ENCODE peak calls at places on chromosomes 5 and 9, in nine cellular contexts. One of them, this sample, is unnamed.

GRCh38 chr9:93230185-93230584 is 46.2 kb downstream of the WNK2 start:
- DNase-seq in astrocyte of the cerebellum: no peak
- DNase-seq in suprapubic skin: no peak
- DNase-seq in foreskin fibroblast: no peak
- DNase-seq in AG09319: no peak
- DNase-seq in left ventricle myocardium inferior: no peak
- DNase-seq in WTC11: no peak
- DNase-seq in lower lobe of right lung: no peak
- DNase-seq in mesothelial cell of epicardium: no peak
- DNase-seq in this sample: no peak

GRCh38 chr9:8769153-8769552 is 969.6 kb upstream of the DMAC1 start:
- DNase-seq in foreskin fibroblast: no peak
- DNase-seq in astrocyte of the cerebellum: no peak
- DNase-seq in AG09319: no peak
- DNase-seq in WTC11: no peak
- DNase-seq in mesothelial cell of epicardium: no peak
- DNase-seq in suprapubic skin: no peak
- DNase-seq in left ventricle myocardium inferior: no peak
- DNase-seq in lower lobe of right lung: no peak
- DNase-seq in this sample: no peak

GRCh38 chr9:82363666-82364065 is 375.1 kb downstream of the SPATA31D1 start:
- DNase-seq in left ventricle myocardium inferior: no peak
- DNase-seq in suprapubic skin: no peak
- DNase-seq in AG09319: no peak
- DNase-seq in astrocyte of the cerebellum: no peak
- DNase-seq in lower lobe of right lung: no peak
- DNase-seq in WTC11: no peak
- DNase-seq in mesothelial cell of epicardium: no peak
- DNase-seq in foreskin fibroblast: no peak
- DNase-seq in this sample: no peak

GRCh38 chr5:167608708-167609272 is 682.7 kb upstream of the WWC1 start:
- DNase-seq in mesothelial cell of epicardium: no peak
- DNase-seq in left ventricle myocardium inferior: no peak
- DNase-seq in astrocyte of the cerebellum: no peak
- DNase-seq in lower lobe of right lung: no peak
- DNase-seq in WTC11: no peak
- DNase-seq in AG09319: no peak
- DNase-seq in suprapubic skin: no peak
- DNase-seq in foreskin fibroblast: no peak
- DNase-seq in this sample: no peak

GRCh38 chr5:76367623-76368366 is 35.3 kb upstream of the IQGAP2 start:
- DNase-seq in astrocyte of the cerebellum: no peak
- DNase-seq in suprapubic skin: no peak
- DNase-seq in WTC11: no peak
- DNase-seq in left ventricle myocardium inferior: no peak
- DNase-seq in foreskin fibroblast: peak; percentile 3
- DNase-seq in mesothelial cell of epicardium: no peak
- DNase-seq in lower lobe of right lung: no peak
- DNase-seq in AG09319: no peak
- DNase-seq in this sample: no peak

GRCh38 chr5:34659168-34659567 is 3.0 kb downstream of the RAI14 start:
- DNase-seq in WTC11: no peak
- DNase-seq in astrocyte of the cerebellum: no peak
- DNase-seq in foreskin fibroblast: no peak
- DNase-seq in left ventricle myocardium inferior: no peak
- DNase-seq in suprapubic skin: no peak
- DNase-seq in AG09319: no peak
- DNase-seq in lower lobe of right lung: no peak
- DNase-seq in mesothelial cell of epicardium: no peak
- DNase-seq in this sample: no peak

GRCh38 chr9:115057559-115057958 is 60.4 kb downstream of the TNC start:
- DNase-seq in mesothelial cell of epicardium: no peak
- DNase-seq in astrocyte of the cerebellum: peak; percentile 55
- DNase-seq in left ventricle myocardium inferior: no peak
- DNase-seq in WTC11: no peak
- DNase-seq in suprapubic skin: no peak
- DNase-seq in AG09319: no peak
- DNase-seq in foreskin fibroblast: no peak
- DNase-seq in lower lobe of right lung: no peak
- DNase-seq in this sample: no peak

GRCh38 chr9:87320485-87320884 is 177.2 kb upstream of the DAPK1 start:
- DNase-seq in left ventricle myocardium inferior: no peak
- DNase-seq in WTC11: no peak
- DNase-seq in astrocyte of the cerebellum: no peak
- DNase-seq in AG09319: no peak
- DNase-seq in lower lobe of right lung: no peak
- DNase-seq in mesothelial cell of epicardium: no peak
- DNase-seq in foreskin fibroblast: no peak
- DNase-seq in suprapubic skin: no peak
- DNase-seq in this sample: no peak

GRCh38 chr9:36914212-36914577 is 119.9 kb downstream of the PAX5 start:
- DNase-seq in suprapubic skin: no peak
- DNase-seq in astrocyte of the cerebellum: no peak
- DNase-seq in WTC11: no peak
- DNase-seq in foreskin fibroblast: no peak
- DNase-seq in left ventricle myocardium inferior: no peak
- DNase-seq in AG09319: no peak
- DNase-seq in lower lobe of right lung: no peak
- DNase-seq in mesothelial cell of epicardium: no peak
- DNase-seq in this sample: no peak

GRCh38 chr5:169716287-169716686 is 79.2 kb downstream of the DOCK2 start:
- DNase-seq in WTC11: no peak
- DNase-seq in AG09319: no peak
- DNase-seq in suprapubic skin: no peak
- DNase-seq in mesothelial cell of epicardium: no peak
- DNase-seq in astrocyte of the cerebellum: no peak
- DNase-seq in foreskin fibroblast: peak; percentile 68
- DNase-seq in left ventricle myocardium inferior: no peak
- DNase-seq in lower lobe of right lung: no peak
- DNase-seq in this sample: no peak

GRCh38 chr5:40198736-40199135 is 481.0 kb upstream of the PTGER4 start:
- DNase-seq in suprapubic skin: no peak
- DNase-seq in lower lobe of right lung: no peak
- DNase-seq in left ventricle myocardium inferior: no peak
- DNase-seq in WTC11: no peak
- DNase-seq in foreskin fibroblast: peak; percentile 29
- DNase-seq in mesothelial cell of epicardium: no peak
- DNase-seq in AG09319: no peak
- DNase-seq in astrocyte of the cerebellum: peak; percentile 31
- DNase-seq in this sample: no peak

GRCh38 chr9:108517591-108518365 is 338.0 kb downstream of the ACTL7B start:
- DNase-seq in mesothelial cell of epicardium: no peak
- DNase-seq in foreskin fibroblast: no peak
- DNase-seq in AG09319: no peak
- DNase-seq in astrocyte of the cerebellum: no peak
- DNase-seq in lower lobe of right lung: no peak
- DNase-seq in WTC11: no peak
- DNase-seq in suprapubic skin: no peak
- DNase-seq in left ventricle myocardium inferior: no peak
- DNase-seq in this sample: no peak

GRCh38 chr5:86617756-86618577 is at the start of gene COX7C:
- DNase-seq in AG09319: peak; percentile 87
- DNase-seq in lower lobe of right lung: peak; percentile 90
- DNase-seq in WTC11: peak; percentile 87
- DNase-seq in suprapubic skin: peak; percentile 94
- DNase-seq in left ventricle myocardium inferior: peak; percentile 83
- DNase-seq in foreskin fibroblast: peak; percentile 89
- DNase-seq in mesothelial cell of epicardium: peak; percentile 86
- DNase-seq in astrocyte of the cerebellum: peak; percentile 95
- DNase-seq in this sample: peak; percentile 69

GRCh38 chr5:73641811-73642210 is 15.8 kb downstream of the ARHGEF28 start:
- DNase-seq in mesothelial cell of epicardium: no peak
- DNase-seq in lower lobe of right lung: no peak
- DNase-seq in astrocyte of the cerebellum: no peak
- DNase-seq in AG09319: no peak
- DNase-seq in left ventricle myocardium inferior: no peak
- DNase-seq in suprapubic skin: no peak
- DNase-seq in foreskin fibroblast: no peak
- DNase-seq in WTC11: no peak
- DNase-seq in this sample: no peak

GRCh38 chr9:78575041-78575440 is 278.1 kb downstream of the PSAT1 start:
- DNase-seq in WTC11: no peak
- DNase-seq in AG09319: no peak
- DNase-seq in lower lobe of right lung: no peak
- DNase-seq in foreskin fibroblast: no peak
- DNase-seq in left ventricle myocardium inferior: no peak
- DNase-seq in astrocyte of the cerebellum: no peak
- DNase-seq in suprapubic skin: no peak
- DNase-seq in mesothelial cell of epicardium: no peak
- DNase-seq in this sample: no peak

GRCh38 chr9:18855636-18856035 is 177.4 kb downstream of the SAXO1 start:
- DNase-seq in astrocyte of the cerebellum: no peak
- DNase-seq in foreskin fibroblast: no peak
- DNase-seq in left ventricle myocardium inferior: peak; percentile 20
- DNase-seq in mesothelial cell of epicardium: no peak
- DNase-seq in AG09319: no peak
- DNase-seq in suprapubic skin: no peak
- DNase-seq in lower lobe of right lung: no peak
- DNase-seq in WTC11: no peak
- DNase-seq in this sample: no peak

GRCh38 chr5:40399349-40399748 is 280.4 kb upstream of the PTGER4 start:
- DNase-seq in WTC11: no peak
- DNase-seq in AG09319: no peak
- DNase-seq in mesothelial cell of epicardium: no peak
- DNase-seq in suprapubic skin: no peak
- DNase-seq in left ventricle myocardium inferior: no peak
- DNase-seq in foreskin fibroblast: no peak
- DNase-seq in astrocyte of the cerebellum: no peak
- DNase-seq in lower lobe of right lung: no peak
- DNase-seq in this sample: no peak

GRCh38 chr9:32455738-32456137 is 70.3 kb downstream of the RIGI start:
- DNase-seq in suprapubic skin: no peak
- DNase-seq in WTC11: no peak
- DNase-seq in lower lobe of right lung: no peak
- DNase-seq in astrocyte of the cerebellum: no peak
- DNase-seq in mesothelial cell of epicardium: no peak
- DNase-seq in AG09319: no peak
- DNase-seq in left ventricle myocardium inferior: no peak
- DNase-seq in foreskin fibroblast: no peak
- DNase-seq in this sample: no peak

GRCh38 chr9:120481248-120481647 is 98.7 kb downstream of the CDK5RAP2 start:
- DNase-seq in foreskin fibroblast: peak; percentile 21
- DNase-seq in suprapubic skin: no peak
- DNase-seq in WTC11: no peak
- DNase-seq in left ventricle myocardium inferior: no peak
- DNase-seq in lower lobe of right lung: no peak
- DNase-seq in astrocyte of the cerebellum: no peak
- DNase-seq in AG09319: no peak
- DNase-seq in mesothelial cell of epicardium: no peak
- DNase-seq in this sample: no peak

GRCh38 chr9:127096208-127096607 is 26.2 kb downstream of the ANGPTL2 start:
- DNase-seq in suprapubic skin: peak; percentile 33
- DNase-seq in lower lobe of right lung: no peak
- DNase-seq in AG09319: no peak
- DNase-seq in mesothelial cell of epicardium: no peak
- DNase-seq in WTC11: no peak
- DNase-seq in astrocyte of the cerebellum: no peak
- DNase-seq in foreskin fibroblast: no peak
- DNase-seq in left ventricle myocardium inferior: no peak
- DNase-seq in this sample: no peak

GRCh38 chr9:101727621-101728524 is 10.6 kb downstream of the GRIN3A start:
- DNase-seq in AG09319: no peak
- DNase-seq in mesothelial cell of epicardium: no peak
- DNase-seq in left ventricle myocardium inferior: no peak
- DNase-seq in suprapubic skin: no peak
- DNase-seq in astrocyte of the cerebellum: no peak
- DNase-seq in lower lobe of right lung: no peak
- DNase-seq in foreskin fibroblast: no peak
- DNase-seq in WTC11: peak; percentile 36
- DNase-seq in this sample: no peak
- TF ChIP-seq CTCF in AG09319: peak; percentile 59
- TF ChIP-seq CTCF in mesothelial cell of epicardium: peak; percentile 39
- TF ChIP-seq CTCF in left ventricle myocardium inferior: peak; percentile 55
- TF ChIP-seq CTCF in suprapubic skin: peak; percentile 34
- TF ChIP-seq CTCF in astrocyte of the cerebellum: peak; percentile 66
- TF ChIP-seq CTCF in lower lobe of right lung: peak; percentile 46
- TF ChIP-seq CTCF in foreskin fibroblast: peak; percentile 63
- TF ChIP-seq CTCF in WTC11: peak; percentile 57
- TF ChIP-seq CTCF in this sample: peak; percentile 56

GRCh38 chr5:159052282-159053011 is 47.3 kb downstream of the EBF1 start:
- DNase-seq in WTC11: no peak
- DNase-seq in astrocyte of the cerebellum: no peak
- DNase-seq in suprapubic skin: no peak
- DNase-seq in lower lobe of right lung: no peak
- DNase-seq in mesothelial cell of epicardium: no peak
- DNase-seq in left ventricle myocardium inferior: no peak
- DNase-seq in AG09319: no peak
- DNase-seq in foreskin fibroblast: no peak
- DNase-seq in this sample: no peak
- TF ChIP-seq CTCF in WTC11: no peak
- TF ChIP-seq CTCF in astrocyte of the cerebellum: no peak
- TF ChIP-seq CTCF in suprapubic skin: no peak
- TF ChIP-seq CTCF in lower lobe of right lung: no peak
- TF ChIP-seq CTCF in mesothelial cell of epicardium: no peak
- TF ChIP-seq CTCF in left ventricle myocardium inferior: no peak
- TF ChIP-seq CTCF in AG09319: no peak
- TF ChIP-seq CTCF in foreskin fibroblast: no peak
- TF ChIP-seq CTCF in this sample: no peak

GRCh38 chr5:142149363-142149762 is 40.8 kb downstream of the NDFIP1 start:
- DNase-seq in foreskin fibroblast: no peak
- DNase-seq in mesothelial cell of epicardium: no peak
- DNase-seq in AG09319: no peak
- DNase-seq in left ventricle myocardium inferior: no peak
- DNase-seq in WTC11: no peak
- DNase-seq in lower lobe of right lung: no peak
- DNase-seq in suprapubic skin: no peak
- DNase-seq in astrocyte of the cerebellum: no peak
- DNase-seq in this sample: no peak
- TF ChIP-seq CTCF in foreskin fibroblast: no peak
- TF ChIP-seq CTCF in mesothelial cell of epicardium: no peak
- TF ChIP-seq CTCF in AG09319: no peak
- TF ChIP-seq CTCF in left ventricle myocardium inferior: no peak
- TF ChIP-seq CTCF in WTC11: no peak
- TF ChIP-seq CTCF in lower lobe of right lung: no peak
- TF ChIP-seq CTCF in suprapubic skin: no peak
- TF ChIP-seq CTCF in astrocyte of the cerebellum: no peak
- TF ChIP-seq CTCF in this sample: no peak

DNA sequence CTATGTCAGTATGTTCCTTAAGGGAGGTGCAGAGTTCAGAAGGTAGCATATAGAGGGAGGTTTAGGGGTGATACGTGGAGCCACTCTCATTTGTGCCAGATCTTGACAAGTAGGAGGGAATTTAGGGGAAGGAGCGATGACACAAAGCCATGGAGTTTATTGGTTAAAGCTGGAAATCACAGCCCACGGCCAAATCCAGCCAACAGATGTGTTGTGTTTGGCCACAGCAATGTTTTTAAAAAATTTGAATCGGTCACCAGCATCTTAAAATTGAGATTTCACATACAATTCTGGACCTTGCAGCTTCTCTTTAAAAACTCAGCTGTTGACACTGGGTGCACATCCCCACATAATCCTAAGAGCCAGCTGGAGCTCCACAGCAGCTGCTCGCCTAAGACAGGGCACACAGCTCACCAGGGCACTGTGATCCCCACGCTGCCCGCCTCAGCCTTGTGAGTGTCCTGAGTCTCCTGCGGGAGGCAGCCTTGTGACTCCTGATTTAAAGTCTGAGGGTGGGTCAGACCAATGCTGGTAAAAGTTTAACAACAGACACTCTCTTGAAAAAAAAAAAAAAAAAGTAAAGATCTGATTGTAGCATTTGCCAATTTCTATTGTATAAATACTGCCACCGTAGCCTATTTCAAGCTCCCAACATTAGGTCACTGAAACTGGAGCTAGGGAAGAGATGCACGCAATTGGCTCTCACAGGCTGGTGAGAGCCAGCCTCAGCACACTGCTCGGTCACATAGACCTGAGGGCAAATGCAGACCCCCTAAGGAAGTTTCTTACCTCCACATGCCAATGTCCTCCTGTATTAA is 124.9 kb downstream of the HSD17B3 start:
- DNase-seq in left ventricle myocardium inferior: no peak
- DNase-seq in astrocyte of the cerebellum: no peak
- DNase-seq in AG09319: no peak
- DNase-seq in lower lobe of right lung: no peak
- DNase-seq in foreskin fibroblast: no peak
- DNase-seq in WTC11: peak; percentile 33
- DNase-seq in suprapubic skin: no peak
- DNase-seq in mesothelial cell of epicardium: no peak
- DNase-seq in this sample: no peak
- TF ChIP-seq CTCF in left ventricle myocardium inferior: no peak
- TF ChIP-seq CTCF in astrocyte of the cerebellum: no peak
- TF ChIP-seq CTCF in AG09319: no peak
- TF ChIP-seq CTCF in lower lobe of right lung: no peak
- TF ChIP-seq CTCF in foreskin fibroblast: no peak
- TF ChIP-seq CTCF in WTC11: no peak
- TF ChIP-seq CTCF in suprapubic skin: no peak
- TF ChIP-seq CTCF in mesothelial cell of epicardium: no peak
- TF ChIP-seq CTCF in this sample: no peak